ENCODE peak calls at places on chromosomes 4 and X, in nine cellular contexts. E, D, A, T, M, Q, R, Z and I are unnamed samples.

GRCh38 chr4:108042927-108043326 is 53.2 kb downstream of the HADH start:
- DNase-seq in E (no peak), D (no peak), A (no peak), T (no peak), M (no peak), Q (no peak), R (no peak), Z (no peak), I (no peak)

GRCh38 chrX:72382199-72382590 is 76.5 kb upstream of the CITED1 start:
- DNase-seq in E (no peak), D (peak), A (no peak), T (peak), M (no peak), Q (no peak), R (no peak), Z (no peak), I (no peak)

GRCh38 chrX:63686878-63687714 is 97.9 kb downstream of the ARHGEF9 start:
- DNase-seq in E (no peak), D (peak), A (no peak), T (peak), M (no peak), Q (no peak), R (no peak), Z (no peak), I (no peak)

GRCh38 chrX:115679460-115679859 is 118.5 kb downstream of the PLS3 start:
- DNase-seq in E (no peak), D (no peak), A (no peak), T (peak), M (no peak), Q (no peak), R (no peak), Z (no peak), I (no peak)

GRCh38 chrX:129961180-129962083 is 21.0 kb upstream of the BCORL1 start:
- DNase-seq in E (peak), D (peak), A (no peak), T (no peak), M (peak), Q (peak), R (peak), Z (no peak), I (no peak)

GRCh38 chr4:64250061-64250460 is 159.2 kb downstream of the TECRL start:
- DNase-seq in E (no peak), D (no peak), A (no peak), T (no peak), M (no peak), Q (no peak), R (no peak), Z (no peak), I (no peak)

GRCh38 chrX:2500681-2501151 is at the start of the genes DHRSX and ZBED1:
- DNase-seq in E (no peak), D (peak), A (no peak), T (peak), M (peak), Q (peak), R (peak), Z (no peak), I (peak)

GRCh38 chr4:12612866-12613265 is 871.3 kb downstream of the RAB28 start:
- DNase-seq in E (no peak), D (no peak), A (no peak), T (no peak), M (no peak), Q (no peak), R (no peak), Z (no peak), I (no peak)

GRCh38 chr4:20788266-20788665 is 88.0 kb downstream of the PACRGL start:
- DNase-seq in E (no peak), D (no peak), A (no peak), T (no peak), M (no peak), Q (no peak), R (no peak), Z (no peak), I (no peak)

GRCh38 chrX:25013593-25014365 is 2.0 kb downstream of the ARX start:
- DNase-seq in E (no peak), D (peak), A (no peak), T (no peak), M (no peak), Q (no peak), R (no peak), Z (no peak), I (no peak)

GRCh38 chrX:97238632-97239031 is 354.9 kb downstream of the RPA4 start:
- DNase-seq in E (no peak), D (no peak), A (no peak), T (peak), M (no peak), Q (no peak), R (no peak), Z (no peak), I (no peak)

GRCh38 chr4:14708574-14708973 is 293.7 kb upstream of the CPEB2 start:
- DNase-seq in E (no peak), D (no peak), A (no peak), T (no peak), M (no peak), Q (no peak), R (no peak), Z (no peak), I (no peak)

GRCh38 chr4:89549907-89550306 is 242.3 kb upstream of the GPRIN3 start:
- DNase-seq in E (no peak), D (no peak), A (no peak), T (peak), M (no peak), Q (no peak), R (no peak), Z (no peak), I (no peak)

GRCh38 chr4:174157106-174157607 is 126.3 kb downstream of the FBXO8 start:
- DNase-seq in E (no peak), D (no peak), A (no peak), T (peak), M (no peak), Q (no peak), R (no peak), Z (no peak), I (no peak)

GRCh38 chr4:172554588-172554987 is 614.0 kb upstream of the GALNT7 start:
- DNase-seq in E (no peak), D (no peak), A (no peak), T (no peak), M (no peak), Q (no peak), R (no peak), Z (no peak), I (no peak)

GRCh38 chr4:77194366-77194765 is 37.4 kb downstream of the CCNG2 start:
- DNase-seq in E (no peak), D (no peak), A (no peak), T (no peak), M (no peak), Q (no peak), R (no peak), Z (no peak), I (no peak)

GRCh38 chr4:174038481-174038880 is 245.0 kb downstream of the FBXO8 start:
- DNase-seq in E (no peak), D (no peak), A (no peak), T (no peak), M (no peak), Q (no peak), R (no peak), Z (no peak), I (no peak)

GRCh38 chr4:48178931-48179330 is 44.9 kb upstream of the TXK start:
- DNase-seq in E (no peak), D (peak), A (no peak), T (no peak), M (no peak), Q (no peak), R (no peak), Z (no peak), I (no peak)

GRCh38 chr4:153142700-153143438 is 61.4 kb upstream of the TRIM2 start:
- DNase-seq in E (peak), D (peak), A (peak), T (peak), M (peak), Q (no peak), R (peak), Z (peak), I (peak)

GRCh38 chr4:6236816-6237390 is 32.7 kb upstream of the WFS1 start:
- DNase-seq in E (no peak), D (no peak), A (no peak), T (no peak), M (no peak), Q (no peak), R (no peak), Z (no peak), I (peak)

GRCh38 chrX:21691512-21692018 is 33.4 kb upstream of the KLHL34 start:
- DNase-seq in E (no peak), D (no peak), A (no peak), T (no peak), M (no peak), Q (no peak), R (no peak), Z (no peak), I (no peak)

DNA sequence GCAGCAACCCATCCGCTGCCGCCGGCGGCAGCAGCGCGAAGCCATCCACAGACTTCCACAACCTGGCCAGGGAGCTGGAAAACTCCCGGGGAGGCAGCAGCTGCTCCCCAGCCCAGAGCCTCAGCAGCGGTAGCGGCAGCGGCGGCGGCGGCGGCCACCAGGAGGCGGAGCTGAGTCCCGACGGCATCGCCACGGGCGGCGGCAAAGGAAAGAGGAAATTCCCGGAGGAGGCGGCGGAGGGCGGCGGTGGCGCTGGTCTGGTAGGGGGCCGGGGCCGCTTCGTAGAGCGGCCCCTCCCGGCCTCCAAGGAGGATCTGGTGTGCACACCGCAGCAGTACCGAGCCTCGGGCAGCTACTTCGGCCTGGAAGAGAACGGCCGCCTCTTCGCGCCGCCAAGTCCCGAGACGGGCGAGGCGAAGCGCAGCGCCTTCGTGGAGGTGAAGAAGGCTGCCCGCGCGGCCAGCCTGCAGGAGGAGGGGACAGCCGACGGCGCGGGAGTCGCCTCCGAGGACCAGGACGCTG is 4.9 kb downstream of the PRDM8 start:
- DNase-seq in E (peak), D (peak), A (peak), T (peak), M (peak), Q (peak), R (peak), Z (peak), I (peak)
- TF ChIP-seq CTCF in E (peak), D (peak), A (peak), T (peak), M (peak), Q (peak), R (peak), Z (peak), I (peak)

GRCh38 chrX:110168585-110168984 is 149.3 kb downstream of the AMMECR1 start:
- DNase-seq in E (no peak), D (no peak), A (no peak), T (peak), M (no peak), Q (no peak), R (no peak), Z (no peak), I (no peak)

GRCh38 chrX:110170029-110170428 is 147.9 kb downstream of the AMMECR1 start:
- DNase-seq in E (no peak), D (no peak), A (no peak), T (no peak), M (no peak), Q (no peak), R (no peak), Z (no peak), I (no peak)

GRCh38 chrX:110172215-110172614 is 145.7 kb downstream of the AMMECR1 start:
- DNase-seq in E (no peak), D (no peak), A (no peak), T (no peak), M (no peak), Q (peak), R (no peak), Z (no peak), I (no peak)

GRCh38 chrX:110173192-110174175 is 144.4 kb downstream of the AMMECR1 start:
- DNase-seq in E (peak), D (no peak), A (no peak), T (peak), M (no peak), Q (no peak), R (no peak), Z (no peak), I (no peak)

DNA sequence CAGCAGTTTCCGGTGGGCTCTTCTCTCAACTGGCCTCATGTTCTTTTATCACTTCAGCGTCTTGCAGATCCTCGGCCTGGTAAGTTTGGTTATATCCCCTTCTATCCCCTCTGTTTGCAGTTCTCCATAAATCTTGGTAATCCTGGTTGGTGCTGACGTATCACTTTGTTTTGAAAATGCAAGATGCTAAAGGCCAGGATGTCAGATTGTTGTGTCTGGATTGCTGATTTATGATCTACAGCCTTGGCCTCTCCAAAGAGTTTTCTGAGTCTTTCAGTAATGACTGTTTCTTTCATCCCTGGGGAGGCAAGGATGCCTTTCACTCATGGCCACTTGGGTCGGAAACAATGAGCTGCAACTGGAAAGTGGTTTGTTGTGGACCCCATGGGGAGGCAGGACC is 146.4 kb downstream of the AMMECR1 start:
- DNase-seq in E (no peak), D (no peak), A (no peak), T (no peak), M (no peak), Q (no peak), R (no peak), Z (no peak), I (no peak)
- H3K27ac ChIP-seq in E (no peak), D (no peak), A (no peak), T (no peak), M (no peak), Q (no peak), R (no peak), Z (no peak), I (no peak)

GRCh38 chrX:16748425-16748824 is 29.0 kb downstream of the SYAP1 start:
- DNase-seq in E (no peak), D (no peak), A (no peak), T (no peak), M (no peak), Q (no peak), R (no peak), Z (no peak), I (no peak)

GRCh38 chrX:16745102-16745501 is 25.7 kb downstream of the SYAP1 start:
- DNase-seq in E (no peak), D (no peak), A (no peak), T (no peak), M (no peak), Q (no peak), R (no peak), Z (no peak), I (no peak)

GRCh38 chrX:16745659-16746058 is 26.2 kb downstream of the SYAP1 start:
- DNase-seq in E (no peak), D (no peak), A (no peak), T (no peak), M (no peak), Q (no peak), R (no peak), Z (no peak), I (no peak)

GRCh38 chrX:16739574-16739973 is 20.2 kb downstream of the SYAP1 start:
- DNase-seq in E (no peak), D (no peak), A (no peak), T (peak), M (no peak), Q (no peak), R (no peak), Z (no peak), I (no peak)

DNA sequence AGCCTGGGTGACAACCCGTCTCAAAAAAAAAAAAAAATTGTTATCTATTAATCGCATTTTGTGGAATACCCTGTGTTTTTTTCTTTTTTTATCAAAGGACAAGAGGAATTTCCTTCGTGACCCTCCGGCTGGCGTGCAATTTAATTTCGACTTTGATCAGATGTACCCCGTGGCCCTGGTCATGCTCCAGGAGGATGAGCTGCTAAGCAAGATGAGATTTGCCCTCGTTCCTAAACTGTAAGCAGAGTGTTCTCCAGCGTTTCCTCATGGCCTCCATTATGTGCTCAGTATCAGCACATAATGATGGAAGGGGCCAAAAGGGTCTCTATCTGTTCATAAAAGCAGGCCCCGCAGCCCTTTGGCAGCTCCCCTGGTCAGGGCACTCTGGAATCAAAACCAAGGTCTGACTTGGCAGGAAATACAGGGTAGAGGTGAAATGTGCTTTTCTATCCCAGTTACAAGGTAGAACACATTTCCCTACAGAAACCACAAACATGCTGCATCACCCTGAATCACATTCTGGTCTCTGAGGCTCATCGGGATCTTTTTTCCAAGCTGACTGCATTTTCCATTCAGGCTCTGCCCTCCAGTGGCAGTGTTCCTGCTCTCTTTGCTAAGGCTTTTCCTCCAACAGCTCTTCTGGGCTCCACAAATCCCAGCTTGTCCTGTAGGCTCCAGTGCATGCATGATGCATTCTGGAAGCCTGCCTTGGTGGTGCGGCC is 24.4 kb downstream of the SYAP1 start:
- DNase-seq in E (no peak), D (no peak), A (no peak), T (peak), M (no peak), Q (no peak), R (no peak), Z (no peak), I (no peak)
- TF ChIP-seq CTCF in E (no peak), D (no peak), A (no peak), T (peak), M (no peak), Q (no peak), R (no peak), Z (no peak), I (no peak)

GRCh38 chrX:120755066-120755846 is 120.4 kb downstream of the CT47B1 start:
- DNase-seq in E (peak), D (peak), A (no peak), T (no peak), M (no peak), Q (no peak), R (no peak), Z (no peak), I (no peak)
- H3K27ac ChIP-seq in E (no peak), D (peak), A (no peak), T (no peak), M (no peak), Q (no peak), R (no peak), Z (no peak), I (no peak)

GRCh38 chr4:85658766-85659439 is 184.0 kb downstream of the ARHGAP24 start:
- DNase-seq in E (no peak), D (no peak), A (no peak), T (peak), M (no peak), Q (no peak), R (no peak), Z (no peak), I (no peak)
- TF ChIP-seq CTCF in E (no peak), D (no peak), A (no peak), T (no peak), M (no peak), Q (no peak), R (no peak), Z (no peak), I (no peak)

GRCh38 chr4:86831262-86832090 is 17.7 kb downstream of the SLC10A6 start:
- DNase-seq in E (no peak), D (no peak), A (no peak), T (peak), M (no peak), Q (no peak), R (peak), Z (peak), I (no peak)
- H3K27ac ChIP-seq in E (peak), D (no peak), A (no peak), T (no peak), M (no peak), Q (no peak), R (no peak), Z (peak), I (no peak)

DNA sequence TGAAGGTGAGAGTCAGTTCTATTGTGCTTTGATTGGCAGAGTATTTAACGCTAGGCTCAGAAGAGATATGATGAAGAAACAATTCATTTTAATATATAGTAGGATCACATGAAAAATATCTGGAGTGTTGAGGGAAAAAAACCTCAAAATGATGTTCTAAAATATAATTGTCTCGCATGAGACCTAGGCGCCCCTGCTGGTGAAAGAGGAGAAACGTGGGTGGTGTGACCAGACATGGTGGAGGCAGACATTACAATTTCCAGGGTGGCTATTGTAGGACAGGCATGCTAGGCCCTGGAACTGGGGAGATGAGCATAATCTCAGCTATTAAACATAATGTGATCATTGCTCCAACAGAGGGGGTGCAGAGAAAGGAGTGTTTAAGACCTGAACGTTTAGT is 210.0 kb downstream of the HS3ST1 start:
- DNase-seq in E (no peak), D (no peak), A (no peak), T (peak), M (no peak), Q (no peak), R (no peak), Z (no peak), I (no peak)
- TF ChIP-seq CTCF in E (no peak), D (peak), A (no peak), T (peak), M (no peak), Q (no peak), R (no peak), Z (no peak), I (no peak)

GRCh38 chrX:74705269-74705668 is 90.8 kb upstream of the RLIM start:
- DNase-seq in E (no peak), D (no peak), A (no peak), T (no peak), M (no peak), Q (no peak), R (no peak), Z (no peak), I (no peak)
- H3K27ac ChIP-seq in E (no peak), D (no peak), A (no peak), T (no peak), M (no peak), Q (no peak), R (no peak), Z (no peak), I (no peak)

GRCh38 chr4:186946140-186946539 is 222.5 kb upstream of the FAT1 start:
- DNase-seq in E (peak), D (no peak), A (no peak), T (no peak), M (no peak), Q (peak), R (no peak), Z (no peak), I (no peak)

GRCh38 chr4:186952709-186953108 is 229.1 kb upstream of the FAT1 start:
- DNase-seq in E (no peak), D (no peak), A (no peak), T (no peak), M (no peak), Q (no peak), R (no peak), Z (no peak), I (no peak)

GRCh38 chr4:186946682-186947294 is 223.1 kb upstream of the FAT1 start:
- DNase-seq in E (peak), D (no peak), A (no peak), T (peak), M (no peak), Q (no peak), R (no peak), Z (no peak), I (no peak)

GRCh38 chr4:186949847-186950246 is 226.2 kb upstream of the FAT1 start:
- DNase-seq in E (peak), D (no peak), A (no peak), T (no peak), M (no peak), Q (no peak), R (no peak), Z (no peak), I (no peak)

GRCh38 chr4:186948361-186949291 is 225.0 kb upstream of the FAT1 start:
- DNase-seq in E (peak), D (no peak), A (no peak), T (peak), M (peak), Q (no peak), R (no peak), Z (no peak), I (no peak)
- TF ChIP-seq CTCF in E (no peak), D (no peak), A (no peak), T (peak), M (no peak), Q (no peak), R (peak), Z (no peak), I (no peak)

GRCh38 chrX:49101629-49101984 is 21.9 kb upstream of the WDR45 start:
- DNase-seq in E (no peak), D (no peak), A (no peak), T (no peak), M (no peak), Q (no peak), R (no peak), Z (no peak), I (no peak)
- H3K27ac ChIP-seq in E (peak), D (no peak), A (no peak), T (no peak), M (no peak), Q (peak), R (peak), Z (no peak), I (peak)